ENCODE peak calls at places on chromosomes 13 and 19, in seven cellular contexts. One of them, this sample, is unnamed.

GRCh38 chr13:66984241-66984640 is 245.9 kb downstream of the PCDH9 start:
- DNase-seq in NCI-H2171 treated with DMSO at 0.1 percent for 48 hours: peak; percentile 45
- DNase-seq in bronchial epithelial cell: no peak
- DNase-seq in NCI-H1436: no peak
- DNase-seq in cardiac muscle cell: no peak
- DNase-seq in right lobe of liver: no peak
- DNase-seq in T-helper 17 cell: no peak
- DNase-seq in this sample: no peak

GRCh38 chr19:10104665-10105221 is 1.4 kb upstream of the PPAN start:
- DNase-seq in right lobe of liver: no peak
- DNase-seq in NCI-H2171 treated with DMSO at 0.1 percent for 48 hours: no peak
- DNase-seq in cardiac muscle cell: no peak
- DNase-seq in NCI-H1436: no peak
- DNase-seq in bronchial epithelial cell: no peak
- DNase-seq in T-helper 17 cell: peak; percentile 51
- DNase-seq in this sample: no peak

GRCh38 chr19:47107953-47108746 is 5.4 kb downstream of the ZC3H4 start:
- DNase-seq in right lobe of liver: no peak
- DNase-seq in NCI-H2171 treated with DMSO at 0.1 percent for 48 hours: peak; percentile 18
- DNase-seq in T-helper 17 cell: no peak
- DNase-seq in cardiac muscle cell: no peak
- DNase-seq in NCI-H1436: no peak
- DNase-seq in bronchial epithelial cell: peak; percentile 53
- DNase-seq in this sample: no peak

GRCh38 chr13:102136735-102137296 is 265.0 kb downstream of the FGF14 start:
- DNase-seq in right lobe of liver: no peak
- DNase-seq in T-helper 17 cell: no peak
- DNase-seq in bronchial epithelial cell: no peak
- DNase-seq in NCI-H1436: no peak
- DNase-seq in cardiac muscle cell: no peak
- DNase-seq in NCI-H2171 treated with DMSO at 0.1 percent for 48 hours: no peak
- DNase-seq in this sample: no peak

GRCh38 chr19:35587326-35587725 is 1.4 kb downstream of the PMIS2 start:
- DNase-seq in T-helper 17 cell: no peak
- DNase-seq in right lobe of liver: no peak
- DNase-seq in cardiac muscle cell: no peak
- DNase-seq in NCI-H1436: no peak
- DNase-seq in bronchial epithelial cell: no peak
- DNase-seq in NCI-H2171 treated with DMSO at 0.1 percent for 48 hours: no peak
- DNase-seq in this sample: no peak

GRCh38 chr19:10237702-10238101 is 6.6 kb upstream of the S1PR2 start:
- DNase-seq in cardiac muscle cell: no peak
- DNase-seq in T-helper 17 cell: no peak
- DNase-seq in NCI-H2171 treated with DMSO at 0.1 percent for 48 hours: no peak
- DNase-seq in bronchial epithelial cell: peak; percentile 65
- DNase-seq in NCI-H1436: no peak
- DNase-seq in right lobe of liver: no peak
- DNase-seq in this sample: no peak

GRCh38 chr19:51837145-51837544 is 42.2 kb downstream of the FPR3 start:
- DNase-seq in right lobe of liver: no peak
- DNase-seq in NCI-H2171 treated with DMSO at 0.1 percent for 48 hours: no peak
- DNase-seq in bronchial epithelial cell: no peak
- DNase-seq in cardiac muscle cell: no peak
- DNase-seq in NCI-H1436: no peak
- DNase-seq in T-helper 17 cell: no peak
- DNase-seq in this sample: no peak

GRCh38 chr13:93307166-93307565 is 80.6 kb downstream of the GPC6 start:
- DNase-seq in bronchial epithelial cell: no peak
- DNase-seq in right lobe of liver: no peak
- DNase-seq in T-helper 17 cell: no peak
- DNase-seq in NCI-H2171 treated with DMSO at 0.1 percent for 48 hours: no peak
- DNase-seq in NCI-H1436: no peak
- DNase-seq in cardiac muscle cell: no peak
- DNase-seq in this sample: no peak

GRCh38 chr19:41192574-41193419 is at the start of gene CYP2S1:
- DNase-seq in cardiac muscle cell: peak; percentile 51
- DNase-seq in NCI-H1436: no peak
- DNase-seq in NCI-H2171 treated with DMSO at 0.1 percent for 48 hours: no peak
- DNase-seq in T-helper 17 cell: no peak
- DNase-seq in right lobe of liver: no peak
- DNase-seq in bronchial epithelial cell: no peak
- DNase-seq in this sample: no peak

GRCh38 chr19:17495639-17496265 is 15.7 kb upstream of the PGLS start:
- DNase-seq in cardiac muscle cell: no peak
- DNase-seq in right lobe of liver: no peak
- DNase-seq in T-helper 17 cell: no peak
- DNase-seq in NCI-H2171 treated with DMSO at 0.1 percent for 48 hours: no peak
- DNase-seq in bronchial epithelial cell: no peak
- DNase-seq in NCI-H1436: no peak
- DNase-seq in this sample: no peak

GRCh38 chr13:100490692-100491091 is 97.9 kb downstream of the GGACT start:
- DNase-seq in right lobe of liver: no peak
- DNase-seq in NCI-H2171 treated with DMSO at 0.1 percent for 48 hours: no peak
- DNase-seq in bronchial epithelial cell: no peak
- DNase-seq in cardiac muscle cell: no peak
- DNase-seq in T-helper 17 cell: no peak
- DNase-seq in NCI-H1436: no peak
- DNase-seq in this sample: no peak

GRCh38 chr19:8615022-8615421 is 4.5 kb upstream of the ADAMTS10 start:
- DNase-seq in NCI-H2171 treated with DMSO at 0.1 percent for 48 hours: no peak
- DNase-seq in T-helper 17 cell: no peak
- DNase-seq in NCI-H1436: no peak
- DNase-seq in bronchial epithelial cell: no peak
- DNase-seq in cardiac muscle cell: no peak
- DNase-seq in right lobe of liver: no peak
- DNase-seq in this sample: no peak

GRCh38 chr13:46679369-46680180 is 117.4 kb downstream of the ESD start:
- DNase-seq in T-helper 17 cell: no peak
- DNase-seq in cardiac muscle cell: no peak
- DNase-seq in bronchial epithelial cell: no peak
- DNase-seq in right lobe of liver: peak; percentile 55
- DNase-seq in NCI-H2171 treated with DMSO at 0.1 percent for 48 hours: no peak
- DNase-seq in NCI-H1436: no peak
- DNase-seq in this sample: no peak

GRCh38 chr13:23558675-23559536 is 11.3 kb upstream of the TNFRSF19 start:
- DNase-seq in NCI-H2171 treated with DMSO at 0.1 percent for 48 hours: peak; percentile 38
- DNase-seq in cardiac muscle cell: peak; percentile 40
- DNase-seq in bronchial epithelial cell: peak; percentile 95
- DNase-seq in T-helper 17 cell: no peak
- DNase-seq in right lobe of liver: no peak
- DNase-seq in NCI-H1436: peak; percentile 16
- DNase-seq in this sample: peak; percentile 100

GRCh38 chr13:74751739-74752138 is 617.5 kb upstream of the KLF12 start:
- DNase-seq in bronchial epithelial cell: no peak
- DNase-seq in T-helper 17 cell: no peak
- DNase-seq in cardiac muscle cell: no peak
- DNase-seq in NCI-H1436: no peak
- DNase-seq in right lobe of liver: no peak
- DNase-seq in NCI-H2171 treated with DMSO at 0.1 percent for 48 hours: no peak
- DNase-seq in this sample: no peak